ENCODE peak calls at places on chromosomes 3 and 15, in six cellular contexts. One of them, this sample, is unnamed.

GRCh38 chr3:9184464-9184835 is 65.0 kb downstream of the SRGAP3 start:
- DNase-seq in Panc1: no peak
- DNase-seq in astrocyte of the cerebellum: no peak
- DNase-seq in HFF-Myc: no peak
- DNase-seq in psoas muscle: no peak
- DNase-seq in activated naive CD4-positive, alpha-beta T cell: no peak
- DNase-seq in this sample: no peak

GRCh38 chr15:77033729-77034619 is 36.9 kb downstream of the TSPAN3 start:
- DNase-seq in Panc1: no peak
- DNase-seq in astrocyte of the cerebellum: no peak
- DNase-seq in HFF-Myc: no peak
- DNase-seq in psoas muscle: no peak
- DNase-seq in activated naive CD4-positive, alpha-beta T cell: no peak
- DNase-seq in this sample: no peak

GRCh38 chr15:81001180-81002003 is 669 bp downstream of the TLNRD1 start:
- DNase-seq in Panc1: no peak
- DNase-seq in astrocyte of the cerebellum: no peak
- DNase-seq in HFF-Myc: no peak
- DNase-seq in psoas muscle: peak
- DNase-seq in activated naive CD4-positive, alpha-beta T cell: no peak
- DNase-seq in this sample: peak

GRCh38 chr3:127750226-127751031 is 71.9 kb downstream of the MGLL start:
- DNase-seq in Panc1: no peak
- DNase-seq in astrocyte of the cerebellum: no peak
- DNase-seq in HFF-Myc: no peak
- DNase-seq in psoas muscle: no peak
- DNase-seq in activated naive CD4-positive, alpha-beta T cell: no peak
- DNase-seq in this sample: no peak

GRCh38 chr15:75776075-75776443 is 63.4 kb upstream of the CSPG4 start:
- DNase-seq in Panc1: no peak
- DNase-seq in astrocyte of the cerebellum: no peak
- DNase-seq in HFF-Myc: no peak
- DNase-seq in psoas muscle: no peak
- DNase-seq in activated naive CD4-positive, alpha-beta T cell: no peak
- DNase-seq in this sample: no peak

GRCh38 chr15:55005679-55006078 is 191.1 kb downstream of the RSL24D1 start:
- DNase-seq in Panc1: no peak
- DNase-seq in astrocyte of the cerebellum: no peak
- DNase-seq in HFF-Myc: no peak
- DNase-seq in psoas muscle: no peak
- DNase-seq in activated naive CD4-positive, alpha-beta T cell: no peak
- DNase-seq in this sample: no peak

GRCh38 chr3:127383656-127384179 is 95.9 kb upstream of the PRR20G start:
- DNase-seq in Panc1: no peak
- DNase-seq in astrocyte of the cerebellum: no peak
- DNase-seq in HFF-Myc: no peak
- DNase-seq in psoas muscle: no peak
- DNase-seq in activated naive CD4-positive, alpha-beta T cell: no peak
- DNase-seq in this sample: no peak

GRCh38 chr15:71752085-71752484 is 58.3 kb upstream of the NR2E3 start:
- DNase-seq in Panc1: no peak
- DNase-seq in astrocyte of the cerebellum: no peak
- DNase-seq in HFF-Myc: no peak
- DNase-seq in psoas muscle: no peak
- DNase-seq in activated naive CD4-positive, alpha-beta T cell: no peak
- DNase-seq in this sample: no peak

GRCh38 chr3:197793246-197793645 is 2.2 kb downstream of the LRCH3 start:
- DNase-seq in Panc1: no peak
- DNase-seq in astrocyte of the cerebellum: no peak
- DNase-seq in HFF-Myc: no peak
- DNase-seq in psoas muscle: no peak
- DNase-seq in activated naive CD4-positive, alpha-beta T cell: no peak
- DNase-seq in this sample: no peak

GRCh38 chr15:99123706-99124451 is 19.0 kb downstream of the SYNM start:
- DNase-seq in Panc1: no peak
- DNase-seq in astrocyte of the cerebellum: peak
- DNase-seq in HFF-Myc: peak
- DNase-seq in psoas muscle: peak
- DNase-seq in activated naive CD4-positive, alpha-beta T cell: no peak
- DNase-seq in this sample: no peak

GRCh38 chr3:38374221-38374620 is 27.6 kb downstream of the XYLB start:
- DNase-seq in Panc1: no peak
- DNase-seq in astrocyte of the cerebellum: no peak
- DNase-seq in HFF-Myc: no peak
- DNase-seq in psoas muscle: no peak
- DNase-seq in activated naive CD4-positive, alpha-beta T cell: no peak
- DNase-seq in this sample: peak

GRCh38 chr3:64798316-64798715 is 110.5 kb upstream of the ADAMTS9 start:
- DNase-seq in Panc1: no peak
- DNase-seq in astrocyte of the cerebellum: no peak
- DNase-seq in HFF-Myc: no peak
- DNase-seq in psoas muscle: peak
- DNase-seq in activated naive CD4-positive, alpha-beta T cell: no peak
- DNase-seq in this sample: no peak

GRCh38 chr3:176293277-176293676 is 904.0 kb downstream of the TBL1XR1 start:
- DNase-seq in Panc1: no peak
- DNase-seq in astrocyte of the cerebellum: no peak
- DNase-seq in HFF-Myc: peak
- DNase-seq in psoas muscle: no peak
- DNase-seq in activated naive CD4-positive, alpha-beta T cell: no peak
- DNase-seq in this sample: no peak

GRCh38 chr3:180253283-180253682 is 216.5 kb upstream of the PEX5L start:
- DNase-seq in Panc1: no peak
- DNase-seq in astrocyte of the cerebellum: no peak
- DNase-seq in HFF-Myc: no peak
- DNase-seq in psoas muscle: no peak
- DNase-seq in activated naive CD4-positive, alpha-beta T cell: no peak
- DNase-seq in this sample: no peak

GRCh38 chr15:58340176-58340575 is 91.6 kb upstream of the LIPC start:
- DNase-seq in Panc1: no peak
- DNase-seq in astrocyte of the cerebellum: no peak
- DNase-seq in HFF-Myc: no peak
- DNase-seq in psoas muscle: no peak
- DNase-seq in activated naive CD4-positive, alpha-beta T cell: no peak
- DNase-seq in this sample: no peak

GRCh38 chr3:75272708-75273107 is 391.4 kb upstream of the FRG2C start:
- DNase-seq in Panc1: no peak
- DNase-seq in astrocyte of the cerebellum: peak
- DNase-seq in HFF-Myc: peak
- DNase-seq in psoas muscle: no peak
- DNase-seq in activated naive CD4-positive, alpha-beta T cell: no peak
- DNase-seq in this sample: no peak

GRCh38 chr15:39028069-39028468 is 463.5 kb upstream of the RASGRP1 start:
- DNase-seq in Panc1: peak
- DNase-seq in astrocyte of the cerebellum: peak
- DNase-seq in HFF-Myc: peak
- DNase-seq in psoas muscle: peak
- DNase-seq in activated naive CD4-positive, alpha-beta T cell: no peak
- DNase-seq in this sample: no peak

GRCh38 chr15:70268698-70269251 is 171.1 kb upstream of the TLE3 start:
- DNase-seq in Panc1: no peak
- DNase-seq in astrocyte of the cerebellum: no peak
- DNase-seq in HFF-Myc: no peak
- DNase-seq in psoas muscle: no peak
- DNase-seq in activated naive CD4-positive, alpha-beta T cell: no peak
- DNase-seq in this sample: no peak

GRCh38 chr3:52193059-52193458 is 4.9 kb upstream of the ALAS1 start:
- DNase-seq in Panc1: no peak
- DNase-seq in astrocyte of the cerebellum: no peak
- DNase-seq in HFF-Myc: no peak
- DNase-seq in psoas muscle: peak
- DNase-seq in activated naive CD4-positive, alpha-beta T cell: no peak
- DNase-seq in this sample: no peak

GRCh38 chr3:12886736-12887135 is 45.4 kb upstream of the RPL32 start:
- DNase-seq in Panc1: no peak
- DNase-seq in astrocyte of the cerebellum: no peak
- DNase-seq in HFF-Myc: no peak
- DNase-seq in psoas muscle: peak
- DNase-seq in activated naive CD4-positive, alpha-beta T cell: no peak
- DNase-seq in this sample: no peak

GRCh38 chr3:150599611-150600297 is 3.4 kb upstream of the SELENOT start:
- DNase-seq in Panc1: no peak
- DNase-seq in astrocyte of the cerebellum: no peak
- DNase-seq in HFF-Myc: no peak
- DNase-seq in psoas muscle: no peak
- DNase-seq in activated naive CD4-positive, alpha-beta T cell: no peak
- DNase-seq in this sample: no peak

GRCh38 chr15:29226431-29227216 is 43.0 kb downstream of the NSMCE3 start:
- DNase-seq in Panc1: no peak
- DNase-seq in astrocyte of the cerebellum: no peak
- DNase-seq in HFF-Myc: no peak
- DNase-seq in psoas muscle: no peak
- DNase-seq in activated naive CD4-positive, alpha-beta T cell: no peak
- DNase-seq in this sample: no peak

GRCh38 chr15:98796685-98797084 is 148.3 kb downstream of the IGF1R start:
- DNase-seq in Panc1: no peak
- DNase-seq in astrocyte of the cerebellum: no peak
- DNase-seq in HFF-Myc: no peak
- DNase-seq in psoas muscle: no peak
- DNase-seq in activated naive CD4-positive, alpha-beta T cell: no peak
- DNase-seq in this sample: no peak

GRCh38 chr15:73273181-73274002 is 95.4 kb downstream of the HCN4 start:
- DNase-seq in Panc1: peak
- DNase-seq in astrocyte of the cerebellum: peak
- DNase-seq in HFF-Myc: no peak
- DNase-seq in psoas muscle: peak
- DNase-seq in activated naive CD4-positive, alpha-beta T cell: no peak
- DNase-seq in this sample: peak

This sample was measured in CD4-positive, alpha-beta memory T cell.